ENCODE peak calls at places on chromosomes 7 and 10, in five cellular contexts. B, E, X, U and G are unnamed samples.
A peak's percentile ranks its signal among the peaks of the same experiment; 100 is the strongest.

GRCh38 chr7:152887779-152888178 is 128.2 kb downstream of the ACTR3B start:
- DNase-seq in X (no peak), E (no peak), B (no peak), U (no peak), G (no peak)

GRCh38 chr10:99682752-99683151 is 23.4 kb downstream of the ENTPD7 start:
- DNase-seq in X (peak; percentile 39), E (no peak), B (no peak), U (no peak), G (no peak)

GRCh38 chr7:94497874-94498670 is 11.5 kb upstream of the CASD1 start:
- DNase-seq in E (no peak), U (no peak), B (no peak), X (no peak), G (no peak)

GRCh38 chr10:97587183-97587582 is 2.3 kb upstream of the C10orf62 start:
- DNase-seq in U (no peak), B (no peak), E (no peak), X (no peak), G (no peak)

GRCh38 chr7:46357290-46357689 is 436.2 kb upstream of the IGFBP3 start:
- DNase-seq in E (no peak), X (no peak), B (no peak), U (no peak), G (no peak)

GRCh38 chr7:54541941-54542618 is at the start of gene VSTM2A:
- DNase-seq in E (no peak), U (no peak), X (peak; percentile 50), B (no peak), G (no peak)

GRCh38 chr7:83796760-83797159 is 147.8 kb upstream of the SEMA3E start:
- DNase-seq in E (no peak), U (no peak), B (no peak), X (no peak), G (no peak)

GRCh38 chr7:140904081-140904480 is 20.6 kb downstream of the BRAF start:
- DNase-seq in X (no peak), E (no peak), B (no peak), U (peak; percentile 10), G (no peak)

GRCh38 chr10:96987842-96988175 is 155.7 kb downstream of the LCOR start:
- DNase-seq in B (no peak), U (peak; percentile 78), E (no peak), X (no peak), G (no peak)

GRCh38 chr10:42996588-42996987 is 80.3 kb upstream of the RET start:
- DNase-seq in X (no peak), E (no peak), B (no peak), U (no peak), G (no peak)